ENCODE peak calls at places on chromosomes 11 and 22, in eight cellular contexts. One of them, this sample, is unnamed.

GRCh38 chr22:46861968-46862367 is 99.5 kb downstream of the TBC1D22A start:
- DNase-seq in mammary epithelial cell: no peak
- DNase-seq in CD4-positive, alpha-beta T cell: no peak
- DNase-seq in brain microvascular endothelial cell: no peak
- DNase-seq in endothelial cell: no peak
- DNase-seq in CD8-positive, alpha-beta T cell: no peak
- DNase-seq in left ventricle myocardium inferior: no peak
- DNase-seq in nephron progenitor cell: no peak
- DNase-seq in this sample: no peak

GRCh38 chr11:9716275-9717039 is 52.6 kb downstream of the SWAP70 start:
- DNase-seq in endothelial cell: no peak
- DNase-seq in left ventricle myocardium inferior: no peak
- DNase-seq in brain microvascular endothelial cell: peak
- DNase-seq in nephron progenitor cell: no peak
- DNase-seq in CD4-positive, alpha-beta T cell: no peak
- DNase-seq in CD8-positive, alpha-beta T cell: no peak
- DNase-seq in mammary epithelial cell: no peak
- DNase-seq in this sample: no peak

GRCh38 chr11:6443269-6444003 is 2.6 kb upstream of the HPX start:
- DNase-seq in brain microvascular endothelial cell: peak
- DNase-seq in endothelial cell: peak
- DNase-seq in left ventricle myocardium inferior: peak
- DNase-seq in CD8-positive, alpha-beta T cell: peak
- DNase-seq in mammary epithelial cell: peak
- DNase-seq in CD4-positive, alpha-beta T cell: peak
- DNase-seq in nephron progenitor cell: peak
- DNase-seq in this sample: no peak

GRCh38 chr22:48088226-48088625 is 1325.8 kb downstream of the TBC1D22A start:
- DNase-seq in mammary epithelial cell: no peak
- DNase-seq in CD8-positive, alpha-beta T cell: no peak
- DNase-seq in brain microvascular endothelial cell: no peak
- DNase-seq in CD4-positive, alpha-beta T cell: no peak
- DNase-seq in endothelial cell: no peak
- DNase-seq in left ventricle myocardium inferior: no peak
- DNase-seq in nephron progenitor cell: no peak
- DNase-seq in this sample: no peak

GRCh38 chr22:18103527-18104269 is 6.9 kb upstream of the TUBA8 start:
- DNase-seq in left ventricle myocardium inferior: no peak
- DNase-seq in nephron progenitor cell: no peak
- DNase-seq in brain microvascular endothelial cell: no peak
- DNase-seq in mammary epithelial cell: no peak
- DNase-seq in CD8-positive, alpha-beta T cell: no peak
- DNase-seq in endothelial cell: no peak
- DNase-seq in CD4-positive, alpha-beta T cell: no peak
- DNase-seq in this sample: no peak

GRCh38 chr11:47104337-47104950 is 72.2 kb downstream of the ARFGAP2 start:
- DNase-seq in left ventricle myocardium inferior: no peak
- DNase-seq in brain microvascular endothelial cell: peak
- DNase-seq in endothelial cell: no peak
- DNase-seq in nephron progenitor cell: no peak
- DNase-seq in mammary epithelial cell: no peak
- DNase-seq in CD4-positive, alpha-beta T cell: no peak
- DNase-seq in CD8-positive, alpha-beta T cell: no peak
- DNase-seq in this sample: no peak

GRCh38 chr11:132556316-132556715 is 976.0 kb downstream of the OPCML start:
- DNase-seq in nephron progenitor cell: no peak
- DNase-seq in brain microvascular endothelial cell: no peak
- DNase-seq in CD8-positive, alpha-beta T cell: no peak
- DNase-seq in left ventricle myocardium inferior: no peak
- DNase-seq in mammary epithelial cell: no peak
- DNase-seq in CD4-positive, alpha-beta T cell: no peak
- DNase-seq in endothelial cell: no peak
- DNase-seq in this sample: no peak

GRCh38 chr22:48313156-48313555 is 1514.5 kb downstream of the BRD1 start:
- DNase-seq in endothelial cell: no peak
- DNase-seq in CD8-positive, alpha-beta T cell: no peak
- DNase-seq in nephron progenitor cell: no peak
- DNase-seq in brain microvascular endothelial cell: no peak
- DNase-seq in CD4-positive, alpha-beta T cell: no peak
- DNase-seq in mammary epithelial cell: no peak
- DNase-seq in left ventricle myocardium inferior: no peak
- DNase-seq in this sample: no peak

GRCh38 chr22:40813912-40814315 is 5.2 kb downstream of the SLC25A17 start:
- DNase-seq in left ventricle myocardium inferior: no peak
- DNase-seq in brain microvascular endothelial cell: no peak
- DNase-seq in endothelial cell: no peak
- DNase-seq in mammary epithelial cell: no peak
- DNase-seq in CD4-positive, alpha-beta T cell: no peak
- DNase-seq in CD8-positive, alpha-beta T cell: no peak
- DNase-seq in nephron progenitor cell: no peak
- DNase-seq in this sample: no peak

GRCh38 chr11:44634401-44635281 is 69.2 kb downstream of the CD82 start:
- DNase-seq in CD8-positive, alpha-beta T cell: no peak
- DNase-seq in endothelial cell: no peak
- DNase-seq in mammary epithelial cell: peak
- DNase-seq in brain microvascular endothelial cell: peak
- DNase-seq in nephron progenitor cell: peak
- DNase-seq in left ventricle myocardium inferior: peak
- DNase-seq in CD4-positive, alpha-beta T cell: no peak
- DNase-seq in this sample: peak

GRCh38 chr11:28701760-28702449 is 593.7 kb downstream of the METTL15 start:
- DNase-seq in endothelial cell: no peak
- DNase-seq in mammary epithelial cell: peak
- DNase-seq in nephron progenitor cell: no peak
- DNase-seq in left ventricle myocardium inferior: no peak
- DNase-seq in CD8-positive, alpha-beta T cell: no peak
- DNase-seq in CD4-positive, alpha-beta T cell: no peak
- DNase-seq in brain microvascular endothelial cell: no peak
- DNase-seq in this sample: no peak

GRCh38 chr11:126115253-126115540 is 52.5 kb upstream of the CDON start:
- DNase-seq in nephron progenitor cell: no peak
- DNase-seq in CD8-positive, alpha-beta T cell: no peak
- DNase-seq in brain microvascular endothelial cell: no peak
- DNase-seq in endothelial cell: no peak
- DNase-seq in mammary epithelial cell: no peak
- DNase-seq in CD4-positive, alpha-beta T cell: no peak
- DNase-seq in left ventricle myocardium inferior: peak
- DNase-seq in this sample: no peak

GRCh38 chr11:71336996-71337772 is 84.8 kb upstream of the SHANK2 start:
- DNase-seq in CD4-positive, alpha-beta T cell: no peak
- DNase-seq in mammary epithelial cell: no peak
- DNase-seq in endothelial cell: no peak
- DNase-seq in nephron progenitor cell: no peak
- DNase-seq in left ventricle myocardium inferior: no peak
- DNase-seq in CD8-positive, alpha-beta T cell: no peak
- DNase-seq in brain microvascular endothelial cell: no peak
- DNase-seq in this sample: no peak

GRCh38 chr11:102251423-102251822 is 65.9 kb upstream of the BIRC3 start:
- DNase-seq in brain microvascular endothelial cell: no peak
- DNase-seq in CD8-positive, alpha-beta T cell: no peak
- DNase-seq in mammary epithelial cell: no peak
- DNase-seq in nephron progenitor cell: no peak
- DNase-seq in left ventricle myocardium inferior: no peak
- DNase-seq in CD4-positive, alpha-beta T cell: no peak
- DNase-seq in endothelial cell: no peak
- DNase-seq in this sample: no peak

GRCh38 chr11:102252339-102252891 is 64.9 kb upstream of the BIRC3 start:
- DNase-seq in endothelial cell: no peak
- DNase-seq in mammary epithelial cell: no peak
- DNase-seq in brain microvascular endothelial cell: no peak
- DNase-seq in CD8-positive, alpha-beta T cell: no peak
- DNase-seq in left ventricle myocardium inferior: no peak
- DNase-seq in CD4-positive, alpha-beta T cell: no peak
- DNase-seq in nephron progenitor cell: no peak
- DNase-seq in this sample: no peak

GRCh38 chr11:102253018-102253775 is 64.1 kb upstream of the BIRC3 start:
- DNase-seq in brain microvascular endothelial cell: no peak
- DNase-seq in left ventricle myocardium inferior: no peak
- DNase-seq in CD4-positive, alpha-beta T cell: no peak
- DNase-seq in endothelial cell: no peak
- DNase-seq in nephron progenitor cell: no peak
- DNase-seq in mammary epithelial cell: no peak
- DNase-seq in CD8-positive, alpha-beta T cell: no peak
- DNase-seq in this sample: no peak

GRCh38 chr11:102256251-102256650 is 61.0 kb upstream of the BIRC3 start:
- DNase-seq in mammary epithelial cell: peak
- DNase-seq in brain microvascular endothelial cell: peak
- DNase-seq in left ventricle myocardium inferior: no peak
- DNase-seq in CD8-positive, alpha-beta T cell: no peak
- DNase-seq in endothelial cell: no peak
- DNase-seq in CD4-positive, alpha-beta T cell: no peak
- DNase-seq in nephron progenitor cell: no peak
- DNase-seq in this sample: no peak

DNA sequence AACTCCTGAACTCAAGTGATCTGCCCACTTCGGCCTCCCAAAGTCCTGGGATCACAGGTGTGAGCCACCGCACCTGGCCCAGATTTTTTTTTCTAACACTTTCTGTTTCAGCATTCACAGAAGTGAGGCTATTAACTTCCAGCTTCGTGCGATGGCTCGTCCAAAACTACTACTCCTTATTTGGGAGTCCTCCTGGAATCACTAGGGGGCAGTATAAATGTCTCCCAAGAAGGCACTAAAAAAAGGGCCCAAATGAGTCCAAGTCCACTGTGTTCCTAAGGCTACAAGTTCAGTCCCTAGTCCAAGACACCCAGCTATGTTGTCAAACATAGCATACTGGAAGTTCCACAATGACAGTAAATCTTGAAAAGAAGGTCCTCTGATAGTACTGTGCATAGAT is 63.2 kb upstream of the BIRC3 start:
- DNase-seq in nephron progenitor cell: no peak
- DNase-seq in brain microvascular endothelial cell: no peak
- DNase-seq in CD8-positive, alpha-beta T cell: no peak
- DNase-seq in left ventricle myocardium inferior: no peak
- DNase-seq in mammary epithelial cell: no peak
- DNase-seq in CD4-positive, alpha-beta T cell: no peak
- DNase-seq in endothelial cell: no peak
- DNase-seq in this sample: no peak
- TF ChIP-seq CTCF in nephron progenitor cell: no peak
- TF ChIP-seq CTCF in brain microvascular endothelial cell: peak
- TF ChIP-seq CTCF in CD8-positive, alpha-beta T cell: no peak
- TF ChIP-seq CTCF in left ventricle myocardium inferior: peak
- TF ChIP-seq CTCF in mammary epithelial cell: no peak
- TF ChIP-seq CTCF in CD4-positive, alpha-beta T cell: peak
- TF ChIP-seq CTCF in endothelial cell: peak
- TF ChIP-seq CTCF in this sample: no peak

DNA sequence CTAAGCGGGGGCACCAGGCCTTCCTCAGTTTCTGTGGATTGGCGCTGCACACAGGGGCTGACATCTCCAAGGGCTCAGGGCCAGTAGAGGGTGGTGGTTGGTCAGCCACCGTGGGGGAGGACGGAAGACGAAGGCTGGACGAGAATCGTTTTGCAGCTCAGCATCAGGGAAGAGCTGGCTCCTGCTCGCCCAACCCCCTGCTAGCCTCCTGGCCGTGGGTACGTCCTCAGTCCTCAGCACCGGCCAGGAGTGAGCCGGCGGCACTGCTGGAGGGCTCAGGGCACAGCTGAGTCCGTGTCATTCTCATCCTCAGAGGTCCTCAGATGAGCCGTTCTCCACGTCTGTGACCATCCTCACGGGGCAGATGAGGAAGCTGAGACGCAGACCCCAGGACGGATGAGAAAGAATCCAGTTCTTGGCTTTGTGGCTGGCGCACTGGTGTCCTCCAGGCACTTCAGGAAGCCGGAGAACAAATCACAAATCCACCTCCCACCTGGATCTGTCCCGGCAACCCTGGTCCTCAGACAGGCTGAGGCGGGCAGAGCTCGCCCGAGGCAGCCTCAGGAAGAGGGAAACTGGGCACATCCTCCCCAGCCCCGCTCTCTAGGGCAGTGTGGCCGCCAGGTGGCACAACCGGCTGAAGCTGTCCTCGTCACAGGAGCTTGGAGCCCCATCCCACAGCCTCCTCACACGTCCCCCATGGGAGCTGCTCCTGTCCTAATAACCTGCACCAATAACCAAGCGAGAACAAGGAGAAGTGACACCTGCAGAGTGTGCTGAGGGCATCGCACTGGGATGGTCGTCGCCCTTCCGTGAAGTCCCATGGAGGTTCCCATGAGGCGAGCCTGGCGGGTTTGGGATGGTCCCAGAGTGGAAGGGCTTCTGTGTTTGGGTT is 393.7 kb downstream of the BRD1 start:
- DNase-seq in endothelial cell: no peak
- DNase-seq in CD8-positive, alpha-beta T cell: no peak
- DNase-seq in CD4-positive, alpha-beta T cell: no peak
- DNase-seq in nephron progenitor cell: no peak
- DNase-seq in mammary epithelial cell: no peak
- DNase-seq in brain microvascular endothelial cell: no peak
- DNase-seq in left ventricle myocardium inferior: no peak
- DNase-seq in this sample: no peak
- TF ChIP-seq CTCF in endothelial cell: no peak
- TF ChIP-seq CTCF in CD8-positive, alpha-beta T cell: no peak
- TF ChIP-seq CTCF in CD4-positive, alpha-beta T cell: no peak
- TF ChIP-seq CTCF in nephron progenitor cell: no peak
- TF ChIP-seq CTCF in mammary epithelial cell: no peak
- TF ChIP-seq CTCF in brain microvascular endothelial cell: no peak
- TF ChIP-seq CTCF in left ventricle myocardium inferior: no peak
- TF ChIP-seq CTCF in this sample: no peak

GRCh38 chr11:127133061-127133460 is 132.5 kb upstream of the KIRREL3 start:
- DNase-seq in left ventricle myocardium inferior: no peak
- DNase-seq in CD4-positive, alpha-beta T cell: no peak
- DNase-seq in CD8-positive, alpha-beta T cell: no peak
- DNase-seq in nephron progenitor cell: no peak
- DNase-seq in brain microvascular endothelial cell: no peak
- DNase-seq in mammary epithelial cell: no peak
- DNase-seq in endothelial cell: no peak
- DNase-seq in this sample: no peak

DNA sequence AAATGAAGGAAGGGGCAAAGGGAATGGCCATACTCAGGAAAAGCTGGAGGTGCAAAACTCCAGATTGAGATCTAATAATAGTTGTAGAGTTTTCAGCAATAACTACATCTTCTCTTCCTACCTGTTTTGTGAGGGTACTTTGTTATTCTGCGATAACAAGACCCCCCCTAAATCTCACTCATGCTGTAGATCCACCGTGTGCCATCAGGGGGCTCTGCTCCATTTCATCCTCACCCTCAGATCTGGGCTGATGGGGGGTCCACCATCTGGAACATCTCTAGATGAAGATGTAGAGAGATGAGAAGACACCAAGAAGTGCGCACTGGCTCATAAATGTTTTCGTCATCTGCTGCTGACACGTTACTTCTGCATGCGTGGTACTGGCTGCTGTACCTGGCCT is 135.9 kb upstream of the KIRREL3 start:
- DNase-seq in brain microvascular endothelial cell: no peak
- DNase-seq in CD4-positive, alpha-beta T cell: no peak
- DNase-seq in mammary epithelial cell: no peak
- DNase-seq in CD8-positive, alpha-beta T cell: no peak
- DNase-seq in nephron progenitor cell: no peak
- DNase-seq in endothelial cell: no peak
- DNase-seq in left ventricle myocardium inferior: no peak
- DNase-seq in this sample: no peak
- TF ChIP-seq CTCF in brain microvascular endothelial cell: peak
- TF ChIP-seq CTCF in CD4-positive, alpha-beta T cell: no peak
- TF ChIP-seq CTCF in mammary epithelial cell: no peak
- TF ChIP-seq CTCF in CD8-positive, alpha-beta T cell: no peak
- TF ChIP-seq CTCF in nephron progenitor cell: no peak
- TF ChIP-seq CTCF in endothelial cell: no peak
- TF ChIP-seq CTCF in left ventricle myocardium inferior: no peak
- TF ChIP-seq CTCF in this sample: no peak

GRCh38 chr11:15687342-15687741 is 572.6 kb downstream of the INSC start:
- DNase-seq in nephron progenitor cell: no peak
- DNase-seq in CD4-positive, alpha-beta T cell: no peak
- DNase-seq in mammary epithelial cell: peak
- DNase-seq in brain microvascular endothelial cell: no peak
- DNase-seq in endothelial cell: no peak
- DNase-seq in left ventricle myocardium inferior: no peak
- DNase-seq in CD8-positive, alpha-beta T cell: no peak
- DNase-seq in this sample: no peak
- TF ChIP-seq CTCF in nephron progenitor cell: no peak
- TF ChIP-seq CTCF in CD4-positive, alpha-beta T cell: no peak
- TF ChIP-seq CTCF in mammary epithelial cell: no peak
- TF ChIP-seq CTCF in brain microvascular endothelial cell: no peak
- TF ChIP-seq CTCF in endothelial cell: no peak
- TF ChIP-seq CTCF in left ventricle myocardium inferior: no peak
- TF ChIP-seq CTCF in CD8-positive, alpha-beta T cell: no peak
- TF ChIP-seq CTCF in this sample: no peak